ENCODE peak calls at places on chromosomes 5 and 9, in nine cellular contexts. D is cardiac fibroblast, M is right lobe of liver, G is HFF-Myc, U is OCI-LY7, E is K562, C is left ventricle myocardium inferior, F is choroid plexus epithelial cell, P is tibial artery. H is an unnamed sample.
A peak's percentile ranks its signal among the peaks of the same experiment; 100 is the strongest.

GRCh38 chr9:125126019-125126746 is 17.1 kb downstream of the SCAI start:
- DNase-seq in C (peak; percentile 79), E (no peak), U (peak; percentile 85), G (peak; percentile 98), D (peak; percentile 99), F (peak; percentile 98), M (peak; percentile 70), P (peak; percentile 93), H (peak; percentile 97)

GRCh38 chr5:159273923-159274322 is 10.8 kb downstream of the UBLCP1 start:
- DNase-seq in F (no peak), E (no peak), P (no peak), U (no peak), C (no peak), G (no peak), M (no peak), D (no peak), H (no peak)

GRCh38 chr5:150461231-150461630 is 11.7 kb upstream of the RPS14 start:
- DNase-seq in P (no peak), C (no peak), M (no peak), U (peak; percentile 93), G (no peak), E (peak; percentile 58), F (no peak), D (no peak), H (no peak)

GRCh38 chr5:41637869-41638268 is 127.5 kb upstream of the PLCXD3 start:
- DNase-seq in U (peak; percentile 3), D (peak; percentile 8), C (no peak), G (no peak), E (no peak), F (peak; percentile 17), M (no peak), P (no peak), H (no peak)

GRCh38 chr9:127264462-127265040 is at the start of gene GARNL3:
- DNase-seq in M (no peak), E (no peak), C (no peak), F (peak; percentile 14), G (no peak), U (no peak), P (no peak), D (no peak), H (no peak)

GRCh38 chr9:20490246-20490834 is 132.0 kb downstream of the MLLT3 start:
- DNase-seq in F (no peak), G (no peak), E (no peak), D (no peak), P (no peak), C (no peak), U (no peak), M (no peak), H (no peak)

GRCh38 chr5:86786955-86787354 is 169.2 kb downstream of the COX7C start:
- DNase-seq in C (no peak), U (no peak), P (no peak), M (no peak), D (no peak), E (no peak), F (no peak), G (no peak), H (no peak)

GRCh38 chr9:125617087-125617486 is 89.9 kb downstream of the MAPKAP1 start:
- DNase-seq in G (no peak), E (no peak), M (no peak), P (no peak), F (no peak), C (no peak), U (no peak), D (no peak), H (no peak)

GRCh38 chr5:123670981-123671557 is 159.1 kb downstream of the CSNK1G3 start:
- DNase-seq in E (peak; percentile 32), D (peak; percentile 67), P (no peak), C (no peak), F (peak; percentile 67), G (peak; percentile 31), M (no peak), U (peak; percentile 65), H (peak; percentile 54)

GRCh38 chr9:114898741-114899140 is 31.6 kb downstream of the TNFSF8 start:
- DNase-seq in U (peak; percentile 90), G (no peak), P (no peak), M (peak; percentile 65), C (peak; percentile 40), E (no peak), F (no peak), D (no peak), H (peak; percentile 48)

GRCh38 chr5:174083041-174083827 is 37.7 kb downstream of the NSG2 start:
- DNase-seq in C (no peak), P (no peak), M (no peak), F (no peak), G (no peak), E (no peak), D (no peak), U (no peak), H (no peak)

GRCh38 chr9:123997665-123998277 is 13.8 kb upstream of the LHX2 start:
- DNase-seq in G (no peak), D (no peak), E (no peak), P (peak; percentile 69), M (peak; percentile 65), C (peak; percentile 52), U (no peak), F (peak; percentile 25), H (no peak)

GRCh38 chr9:81394816-81395215 is 294.5 kb downstream of the TLE1 start:
- DNase-seq in M (no peak), F (no peak), D (no peak), E (no peak), G (no peak), U (no peak), P (no peak), C (no peak), H (no peak)

GRCh38 chr9:38649731-38650363 is 29.5 kb upstream of the ANKRD18A start:
- DNase-seq in D (no peak), U (no peak), M (no peak), E (no peak), G (no peak), C (peak; percentile 39), F (no peak), P (no peak), H (no peak)

GRCh38 chr5:113336975-113337374 is 97.8 kb downstream of the TSSK1B start:
- DNase-seq in U (peak; percentile 23), F (peak; percentile 88), C (no peak), G (no peak), P (no peak), M (no peak), D (peak; percentile 87), E (no peak), H (peak; percentile 74)

GRCh38 chr5:135534609-135535419 is 950 bp downstream of the NEUROG1 start:
- DNase-seq in U (no peak), M (no peak), G (no peak), C (no peak), F (no peak), P (no peak), D (no peak), E (no peak), H (no peak)
- H3K4me3 ChIP-seq in U (no peak overlapping the region), M (no peak overlapping the region), G (no peak overlapping the region), C (no peak overlapping the region), F (no peak overlapping the region), P (no peak overlapping the region), D (no peak overlapping the region), E (no peak overlapping the region), H (no peak overlapping the region)

GRCh38 chr9:70060148-70060882 is 16.7 kb downstream of the MAMDC2 start:
- DNase-seq in G (no peak), M (no peak), D (no peak), C (no peak), U (no peak), P (no peak), F (no peak), E (no peak), H (no peak)
- TF ChIP-seq CTCF in G (no peak), M (no peak), D (no peak), C (no peak), U (no peak), P (no peak), F (no peak), E (no peak), H (no peak)

GRCh38 chr5:178248750-178249149 is 16.1 kb upstream of the PHYKPL start:
- DNase-seq in C (no peak), G (no peak), F (no peak), U (no peak), M (no peak), E (no peak), P (no peak), D (no peak), H (no peak)
- H3K4me3 ChIP-seq in C (no peak overlapping the region), G (no peak overlapping the region), F (no peak overlapping the region), U (no peak overlapping the region), M (no peak overlapping the region), E (no peak overlapping the region), P (no peak overlapping the region), D (no peak overlapping the region), H (no peak overlapping the region)

DNA sequence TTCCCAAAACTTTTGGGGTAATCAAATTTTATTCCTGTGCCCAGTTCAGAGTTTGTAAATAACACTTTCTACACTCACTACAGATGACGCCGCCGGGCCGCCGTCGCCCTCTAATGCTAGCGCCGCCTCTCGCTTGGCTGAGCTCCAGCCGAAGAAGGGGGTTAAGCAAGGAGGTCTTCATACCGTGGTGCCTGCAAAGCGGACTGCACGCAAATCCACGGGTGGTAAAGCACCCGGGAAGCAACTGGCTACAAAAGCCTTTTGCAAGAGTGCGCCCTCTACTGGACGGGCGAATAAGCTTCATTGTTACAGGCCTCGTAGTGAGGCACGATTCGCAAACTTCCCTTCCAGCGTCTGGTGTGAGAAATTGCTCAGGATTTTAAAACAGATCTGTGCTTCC is 280.4 kb downstream of the MEF2C start:
- DNase-seq in G (no peak), P (no peak), U (peak; percentile 48), C (no peak), F (no peak), M (no peak), D (no peak), E (peak; percentile 49), H (no peak)
- TF ChIP-seq CTCF in G (peak; percentile 49), P (no peak), U (peak; percentile 84), C (no peak), F (no peak), M (peak; percentile 72), D (no peak), E (peak; percentile 49), H (no peak)